ENCODE peak calls at places on chromosomes 3 and 15, in four cellular contexts. P is K562, B is HL-60, Y is GM12878. F is an unnamed sample.

GRCh38 chr3:117695321-117695720 is 985.7 kb downstream of the TUSC7 start:
- DNase-seq in B (no peak), P (no peak), Y (no peak), F (no peak)

GRCh38 chr15:27538325-27538724 is 560.8 kb downstream of the OCA2 start:
- DNase-seq in B (no peak), P (no peak), Y (no peak), F (no peak)

GRCh38 chr3:126472277-126473006 is 3.2 kb downstream of the ZXDC start:
- DNase-seq in B (peak), Y (peak), P (peak), F (no peak)

GRCh38 chr3:53342353-53342752 is 5.0 kb downstream of the DCP1A start:
- DNase-seq in Y (no peak), B (no peak), P (no peak), F (no peak)

GRCh38 chr3:156606729-156607128 is 51.8 kb upstream of the SSR3 start:
- DNase-seq in P (no peak), Y (no peak), B (no peak), F (no peak)

GRCh38 chr3:190497809-190498208 is 16.1 kb upstream of the IL1RAP start:
- DNase-seq in Y (no peak), P (no peak), B (no peak), F (no peak)

GRCh38 chr3:114880078-114880477 is 267.0 kb downstream of the ZBTB20 start:
- DNase-seq in B (no peak), Y (no peak), P (no peak), F (no peak)

GRCh38 chr3:137050281-137050680 is 92.5 kb downstream of the IL20RB start:
- DNase-seq in Y (no peak), B (no peak), P (no peak), F (no peak)

GRCh38 chr15:72827216-72827615 is 43.7 kb upstream of the ADPGK start:
- DNase-seq in P (no peak), Y (no peak), B (no peak), F (no peak)

GRCh38 chr3:104952587-104952986 is 414.1 kb upstream of the ALCAM start:
- DNase-seq in Y (no peak), P (no peak), B (no peak), F (no peak)

GRCh38 chr3:33060609-33061337 is 36.2 kb downstream of the GLB1 start:
- DNase-seq in Y (no peak), P (no peak), B (no peak), F (no peak)

GRCh38 chr15:37135225-37135624 is 34.9 kb upstream of the MEIS2 start:
- DNase-seq in P (peak), Y (no peak), B (no peak), F (no peak)

GRCh38 chr3:126693921-126694320 is 10.1 kb upstream of the CHCHD6 start:
- DNase-seq in B (no peak), Y (no peak), P (no peak), F (no peak)

GRCh38 chr3:46383946-46384330 is 13.2 kb downstream of the CCR5 start:
- DNase-seq in P (no peak), Y (no peak), B (no peak), F (no peak)

GRCh38 chr15:62403164-62403809 is 238.2 kb upstream of the C2CD4B start:
- DNase-seq in B (no peak), P (no peak), Y (no peak), F (no peak)

GRCh38 chr3:193301441-193301840 is 60.4 kb downstream of the PLAAT1 start:
- DNase-seq in P (no peak), Y (no peak), B (no peak), F (no peak)

GRCh38 chr3:128323206-128324081 is 143.2 kb downstream of the DNAJB8 start:
- DNase-seq in B (no peak), Y (no peak), P (no peak), F (no peak)

GRCh38 chr3:44402548-44402947 is 64.0 kb downstream of the TCAIM start:
- DNase-seq in P (no peak), B (no peak), Y (no peak), F (no peak)

GRCh38 chr3:197373096-197373495 is 74.7 kb upstream of the DLG1 start:
- DNase-seq in Y (no peak), P (no peak), B (no peak), F (no peak)

GRCh38 chr15:25374143-25374542 is 64.7 kb downstream of the UBE3A start:
- DNase-seq in P (no peak), B (no peak), Y (no peak), F (no peak)

GRCh38 chr15:90232941-90233700 is 620 bp downstream of the CIB1 start:
- DNase-seq in B (peak), P (peak), Y (no peak), F (no peak)

GRCh38 chr3:55269636-55270035 is 217.5 kb downstream of the WNT5A start:
- DNase-seq in Y (no peak), B (no peak), P (no peak), F (no peak)

GRCh38 chr3:41307065-41307464 is 107.8 kb downstream of the CTNNB1 start:
- DNase-seq in P (no peak), B (no peak), Y (no peak), F (no peak)

GRCh38 chr3:42526616-42527367 is 24.3 kb downstream of the VIPR1 start:
- DNase-seq in P (peak), B (peak), Y (no peak), F (peak)

GRCh38 chr15:55799287-55800212 is 56.6 kb upstream of the PRTG start:
- DNase-seq in Y (peak), P (peak), B (peak), F (peak)

GRCh38 chr15:25724899-25725298 is 138.2 kb downstream of the ATP10A start:
- DNase-seq in B (no peak), P (no peak), Y (no peak), F (no peak)

GRCh38 chr15:98232761-98233160 is 272.3 kb downstream of the ARRDC4 start:
- DNase-seq in Y (no peak), P (no peak), B (no peak), F (no peak)

GRCh38 chr3:117547956-117548550 is 838.5 kb downstream of the TUSC7 start:
- DNase-seq in P (no peak), B (no peak), Y (no peak), F (no peak)

GRCh38 chr3:48505146-48505545 is 1.2 kb upstream of the SHISA5 start:
- DNase-seq in P (no peak), B (no peak), Y (no peak), F (no peak)

GRCh38 chr3:48503406-48504050 is 446 bp downstream of the SHISA5 start:
- DNase-seq in P (peak), Y (no peak), B (no peak), F (no peak)

GRCh38 chr3:48502121-48502520 is 1.9 kb downstream of the SHISA5 start:
- DNase-seq in Y (no peak), B (no peak), P (no peak), F (no peak)

GRCh38 chr3:48502728-48503168 is 1.2 kb downstream of the SHISA5 start:
- DNase-seq in P (no peak), Y (no peak), B (no peak), F (no peak)

DNA sequence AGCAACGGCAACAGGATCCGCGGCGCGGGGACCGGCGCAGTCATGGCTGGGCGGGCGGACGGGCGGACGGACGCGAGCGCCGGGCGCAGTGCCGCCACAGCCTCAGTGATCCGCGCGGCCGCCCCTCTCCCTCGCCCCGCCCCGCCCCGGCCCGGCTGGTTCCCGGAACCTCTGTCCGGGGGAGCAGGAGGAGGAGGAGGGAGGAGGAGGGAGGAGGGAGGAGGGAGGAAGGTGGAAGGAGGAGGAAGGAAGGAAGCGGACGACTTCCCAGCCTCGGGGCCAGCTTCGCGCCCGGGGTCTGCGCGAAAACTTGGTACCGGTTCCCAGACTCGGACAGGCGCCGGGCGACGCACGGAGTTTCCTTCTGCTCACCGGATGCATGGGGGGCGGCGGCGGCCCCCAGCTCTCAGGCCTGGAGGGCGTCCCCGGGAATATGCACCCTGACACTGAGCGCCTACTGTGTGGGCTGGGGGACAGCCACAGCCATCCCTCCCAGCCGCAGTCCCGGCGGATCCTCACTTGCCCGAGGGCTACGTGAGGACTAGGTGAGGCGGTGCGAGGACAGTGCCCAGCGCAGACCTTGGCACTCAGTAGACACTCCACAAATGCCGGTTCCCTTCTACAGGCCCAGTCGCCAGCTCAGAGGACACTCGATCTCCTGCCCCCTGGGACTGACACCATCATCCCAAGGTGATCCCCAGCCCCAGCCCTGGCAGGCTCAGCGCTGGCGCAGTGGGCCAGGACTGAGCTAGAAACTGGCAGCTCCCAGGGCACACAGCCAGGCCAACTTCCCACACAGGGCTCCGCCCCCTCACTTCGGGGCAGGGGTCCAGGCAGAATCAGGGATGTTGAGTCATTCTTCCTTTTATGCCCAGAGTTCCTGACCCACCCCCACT is at the start of gene SHISA5:
- DNase-seq in Y (no peak), P (peak), B (peak), F (peak)
- TF ChIP-seq SPI1 in Y (no peak), P (no peak), B (no peak), F (no peak)

GRCh38 chr3:47571391-47572165 is 7.1 kb downstream of the CSPG5 start:
- DNase-seq in Y (no peak), B (no peak), P (no peak), F (no peak)

GRCh38 chr3:47577583-47578118 is 1.0 kb downstream of the CSPG5 start:
- DNase-seq in B (no peak), Y (no peak), P (no peak), F (no peak)

GRCh38 chr3:47568901-47569300 is 9.8 kb downstream of the CSPG5 start:
- DNase-seq in Y (no peak), B (no peak), P (peak), F (no peak)

GRCh38 chr3:47578119-47578630 is 490 bp downstream of the CSPG5 start:
- DNase-seq in P (peak), B (no peak), Y (no peak), F (peak)

DNA sequence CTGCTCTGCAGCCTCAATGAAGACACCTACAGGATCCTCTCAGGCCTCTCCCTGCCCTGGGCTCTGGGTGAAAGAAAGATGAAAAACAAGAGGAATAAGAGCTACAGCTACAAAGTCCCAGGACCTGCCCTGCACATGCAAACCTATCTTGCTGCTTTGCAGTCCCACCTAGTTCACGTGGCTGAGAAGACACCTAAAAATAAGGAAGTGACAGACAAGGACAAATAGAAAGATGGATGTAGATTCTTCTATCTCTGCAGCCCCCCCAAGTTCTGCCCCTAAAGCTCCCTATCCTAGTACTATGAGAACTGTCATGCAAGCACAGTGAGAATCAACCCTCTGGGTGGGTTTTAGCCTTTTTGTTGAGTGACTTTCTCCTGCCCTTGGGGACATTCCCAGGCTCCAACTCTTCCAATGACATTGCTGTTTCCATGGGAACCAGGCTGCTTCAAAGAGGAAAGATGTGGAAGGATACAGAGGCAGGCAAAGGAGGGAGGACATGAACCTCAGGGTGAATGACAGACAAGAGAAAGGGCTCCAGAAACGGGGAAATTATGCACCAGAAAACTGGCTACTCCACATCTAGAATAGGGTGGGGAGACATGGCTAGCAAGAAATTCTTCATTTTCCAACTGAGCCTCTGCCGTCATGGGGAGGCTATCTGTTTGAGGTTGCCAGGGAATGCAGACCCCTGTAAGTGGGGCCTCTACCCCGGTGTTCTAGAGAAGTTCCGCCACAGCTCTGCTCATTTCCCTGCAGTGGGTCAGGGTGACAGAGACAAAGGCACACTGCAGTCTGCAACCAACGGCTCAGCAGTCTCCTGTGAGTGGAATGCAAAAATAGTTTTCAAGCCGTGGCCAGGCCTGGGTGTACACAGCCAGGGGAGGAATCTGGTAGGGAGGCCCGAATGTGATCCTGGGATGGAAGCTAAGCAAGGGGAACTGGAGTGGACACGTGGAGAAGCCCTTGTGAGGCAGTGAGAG is 5.2 kb downstream of the CSPG5 start:
- DNase-seq in P (no peak), Y (no peak), B (no peak), F (no peak)
- TF ChIP-seq POLR2AphosphoS5 in P (no peak), Y (no peak), B (no peak), F (no peak)

GRCh38 chr15:67807141-67807540 is 18.2 kb upstream of the SKOR1 start:
- DNase-seq in P (no peak), B (no peak), Y (no peak), F (no peak)

GRCh38 chr15:67809866-67810265 is 15.4 kb upstream of the SKOR1 start:
- DNase-seq in P (no peak), Y (no peak), B (no peak), F (no peak)

GRCh38 chr15:67807836-67808235 is 17.5 kb upstream of the SKOR1 start:
- DNase-seq in Y (no peak), P (no peak), B (no peak), F (no peak)

GRCh38 chr15:67808821-67809220 is 16.5 kb upstream of the SKOR1 start:
- DNase-seq in Y (no peak), B (no peak), P (no peak), F (no peak)

DNA sequence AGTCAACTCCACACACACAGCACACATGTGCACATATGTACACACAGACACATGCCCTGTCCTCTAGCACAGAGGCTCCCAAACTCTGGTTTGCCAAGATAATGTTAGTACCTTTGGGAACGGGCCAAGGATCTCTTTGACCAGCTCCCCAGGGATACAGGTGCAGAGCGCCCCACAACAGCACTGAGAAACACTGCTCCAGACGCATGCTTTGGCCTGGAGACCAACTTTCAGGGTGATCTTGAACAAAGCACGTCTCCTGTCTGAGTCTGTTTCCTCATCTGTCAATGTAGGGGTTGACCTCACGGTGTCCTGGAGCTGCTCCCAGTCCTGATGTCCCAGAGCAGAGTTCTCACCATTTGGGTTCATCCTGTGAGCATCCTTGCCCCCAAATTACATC is 15.9 kb upstream of the SKOR1 start:
- DNase-seq in Y (no peak), B (no peak), P (no peak), F (no peak)
- TF ChIP-seq SPI1 in Y (no peak), B (no peak), P (no peak), F (no peak)

GRCh38 chr3:13710251-13710650 is 161.3 kb downstream of the FBLN2 start:
- DNase-seq in B (no peak), Y (no peak), P (no peak), F (no peak)
- TF ChIP-seq POLR2AphosphoS5 in B (no peak), Y (no peak), P (no peak), F (no peak)

DNA sequence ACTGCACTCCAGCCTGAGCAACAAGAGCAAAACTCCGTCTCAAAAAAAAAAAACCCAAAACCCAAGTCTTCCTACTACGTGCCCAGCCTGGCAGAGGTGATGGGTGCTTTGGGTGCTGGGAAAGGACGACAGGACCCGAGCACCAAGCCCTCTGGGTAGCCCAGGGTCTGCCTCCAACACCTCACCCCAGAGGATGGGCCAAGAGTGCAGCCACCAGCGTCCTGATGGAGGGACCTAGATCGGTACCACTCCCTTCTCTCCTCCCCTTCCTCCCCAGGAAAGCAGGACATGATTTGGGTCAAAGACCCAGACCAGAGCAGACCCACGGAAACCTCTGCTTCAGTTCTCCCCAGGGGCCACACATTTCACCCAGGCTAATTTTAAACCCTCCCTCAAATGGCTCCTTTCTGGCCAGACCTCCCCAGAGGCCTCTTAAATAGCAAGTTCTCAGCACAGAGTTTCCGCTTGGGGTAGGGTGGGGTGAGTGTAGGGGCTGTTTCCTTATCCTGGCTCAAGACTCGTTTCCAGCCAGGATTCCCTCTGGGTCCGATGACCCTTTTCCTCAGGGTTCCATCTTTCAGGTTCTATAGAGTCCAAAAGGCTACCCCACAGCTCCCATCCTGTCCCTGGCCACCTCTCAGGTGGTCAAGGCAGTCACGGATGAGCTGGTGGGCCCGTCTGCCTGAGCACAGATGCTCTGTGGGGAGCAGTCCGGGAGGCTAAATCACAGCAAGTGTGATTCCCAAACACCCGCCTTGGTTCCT is 20.5 kb downstream of the RBPMS2 start:
- DNase-seq in P (no peak), B (no peak), Y (peak), F (no peak)
- TF ChIP-seq SPI1 in P (no peak), B (no peak), Y (no peak), F (no peak)

DNA sequence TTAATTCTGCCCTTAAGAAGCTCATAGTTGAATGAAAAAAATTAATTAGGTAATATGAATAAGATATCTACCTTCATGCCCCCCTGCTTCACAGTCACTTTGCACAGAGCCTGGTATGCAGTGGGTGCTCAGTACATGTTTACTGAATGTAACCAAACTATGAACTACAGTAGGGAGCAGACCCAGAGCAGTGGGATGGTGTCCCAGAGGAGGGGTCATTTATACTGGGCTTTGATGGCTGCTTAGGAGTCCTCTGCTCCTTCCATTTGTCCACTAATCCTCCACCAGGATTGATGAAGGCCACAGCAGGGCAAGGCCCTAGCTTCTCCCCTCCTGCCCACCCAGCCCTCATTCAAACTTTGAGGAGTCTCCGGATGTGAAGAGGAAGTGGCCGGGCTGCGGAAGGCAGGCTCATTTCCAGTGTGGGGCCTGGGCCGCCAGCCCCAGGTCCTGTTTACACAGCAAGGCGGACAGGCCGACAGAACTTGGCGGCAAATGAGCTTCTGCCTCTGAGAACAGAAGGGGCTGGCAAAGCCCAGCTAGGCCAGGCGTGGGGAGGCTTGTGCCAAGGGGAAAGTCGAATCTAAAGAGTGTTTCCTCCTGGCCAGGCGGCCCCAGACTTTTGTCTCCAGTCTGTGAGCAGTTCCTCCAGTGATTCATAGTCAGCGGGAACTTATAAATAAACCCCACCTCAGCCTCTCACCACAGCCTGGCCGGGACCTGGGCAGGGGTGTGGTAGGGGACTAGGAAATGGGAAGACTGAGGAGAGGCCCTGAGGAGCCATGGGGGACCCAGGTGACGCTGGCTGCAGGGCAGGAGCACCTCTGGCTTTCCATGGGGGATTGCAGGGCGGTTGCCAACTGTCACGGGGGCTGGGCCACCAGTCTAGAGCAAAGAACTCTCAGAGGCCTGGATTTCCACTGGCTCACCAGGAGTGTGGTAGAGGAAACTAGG is 51.6 kb upstream of the LCTL start:
- DNase-seq in B (peak), Y (no peak), P (no peak), F (no peak)
- TF ChIP-seq POLR2AphosphoS5 in B (peak), Y (no peak), P (no peak), F (no peak)

F was measured in GM12891.